ENCODE peak calls at places on chromosomes 5 and 9, in four cellular contexts. One of them, this sample, is unnamed.

GRCh38 chr5:111389390-111390082 is 122.8 kb downstream of the STARD4 start:
- DNase-seq in HepG2: no peak
- DNase-seq in K562: no peak
- DNase-seq in WTC11: no peak
- DNase-seq in this sample: no peak

GRCh38 chr5:150142800-150143724 is 12.6 kb downstream of the PDGFRB start:
- DNase-seq in K562: peak; percentile 59
- DNase-seq in WTC11: no peak
- DNase-seq in HepG2: peak; percentile 91
- DNase-seq in this sample: peak; percentile 85

GRCh38 chr5:110909950-110910349 is 161.6 kb upstream of the TSLP start:
- DNase-seq in K562: no peak
- DNase-seq in HepG2: no peak
- DNase-seq in WTC11: no peak
- DNase-seq in this sample: no peak

GRCh38 chr9:68782546-68782945 is 77.5 kb downstream of the PIP5K1B start:
- DNase-seq in WTC11: no peak
- DNase-seq in K562: no peak
- DNase-seq in HepG2: no peak
- DNase-seq in this sample: no peak

GRCh38 chr9:133956520-133957076 is 35.5 kb downstream of the VAV2 start:
- DNase-seq in WTC11: peak; percentile 36
- DNase-seq in HepG2: no peak
- DNase-seq in K562: no peak
- DNase-seq in this sample: no peak

GRCh38 chr9:90499741-90500140 is 142.9 kb downstream of the DIRAS2 start:
- DNase-seq in HepG2: no peak
- DNase-seq in WTC11: no peak
- DNase-seq in K562: no peak
- DNase-seq in this sample: no peak

GRCh38 chr9:105881654-105882349 is 187.5 kb downstream of the TMEM38B start:
- DNase-seq in HepG2: peak; percentile 65
- DNase-seq in WTC11: peak; percentile 86
- DNase-seq in K562: peak; percentile 58
- DNase-seq in this sample: peak; percentile 47

GRCh38 chr9:91360551-91361293 is 996 bp downstream of the AUH start:
- DNase-seq in WTC11: no peak
- DNase-seq in K562: no peak
- DNase-seq in HepG2: no peak
- DNase-seq in this sample: no peak

GRCh38 chr9:7042124-7042523 is 284.4 kb downstream of the KDM4C start:
- DNase-seq in HepG2: no peak
- DNase-seq in K562: no peak
- DNase-seq in WTC11: no peak
- DNase-seq in this sample: no peak

GRCh38 chr5:22319798-22320197 is 533.3 kb downstream of the CDH12 start:
- DNase-seq in HepG2: no peak
- DNase-seq in WTC11: no peak
- DNase-seq in K562: no peak
- DNase-seq in this sample: no peak

GRCh38 chr5:159905496-159905895 is 10.8 kb upstream of the ADRA1B start:
- DNase-seq in K562: no peak
- DNase-seq in HepG2: no peak
- DNase-seq in WTC11: no peak
- DNase-seq in this sample: peak; percentile 74

GRCh38 chr9:32644698-32645097 is 9.2 kb upstream of the TAF1L start:
- DNase-seq in K562: no peak
- DNase-seq in WTC11: no peak
- DNase-seq in HepG2: no peak
- DNase-seq in this sample: peak; percentile 65

GRCh38 chr5:35540002-35540401 is 77.7 kb upstream of the SPEF2 start:
- DNase-seq in HepG2: no peak
- DNase-seq in K562: no peak
- DNase-seq in WTC11: no peak
- DNase-seq in this sample: no peak

GRCh38 chr9:118563677-118564076 is 805.6 kb downstream of the BRINP1 start:
- DNase-seq in HepG2: no peak
- DNase-seq in WTC11: no peak
- DNase-seq in K562: no peak
- DNase-seq in this sample: no peak

GRCh38 chr5:3234566-3234965 is 361.1 kb upstream of the IRX1 start:
- DNase-seq in HepG2: no peak
- DNase-seq in WTC11: no peak
- DNase-seq in K562: no peak
- DNase-seq in this sample: no peak

GRCh38 chr5:141605523-141606277 is 13.1 kb downstream of the DIAPH1 start:
- DNase-seq in K562: no peak
- DNase-seq in HepG2: no peak
- DNase-seq in WTC11: no peak
- DNase-seq in this sample: no peak

GRCh38 chr9:6330958-6331634 is 2.9 kb downstream of the TPD52L3 start:
- DNase-seq in WTC11: no peak
- DNase-seq in K562: no peak
- DNase-seq in HepG2: no peak
- DNase-seq in this sample: no peak

GRCh38 chr9:127158995-127159801 is 36.8 kb upstream of the ANGPTL2 start:
- DNase-seq in WTC11: peak; percentile 63
- DNase-seq in K562: no peak
- DNase-seq in HepG2: peak; percentile 76
- DNase-seq in this sample: peak; percentile 19

GRCh38 chr5:149317281-149318048 is 27.8 kb upstream of the GRPEL2 start:
- DNase-seq in WTC11: no peak
- DNase-seq in K562: peak; percentile 67
- DNase-seq in HepG2: peak; percentile 52
- DNase-seq in this sample: peak; percentile 51

GRCh38 chr5:179343902-179344300 is 1.4 kb downstream of the ADAMTS2 start:
- DNase-seq in HepG2: no peak
- DNase-seq in K562: no peak
- DNase-seq in WTC11: peak; percentile 90
- DNase-seq in this sample: no peak
- TF ChIP-seq HMGXB4 in HepG2: no peak
- TF ChIP-seq HMGXB4 in K562: no peak
- TF ChIP-seq HMGXB4 in WTC11: no peak
- TF ChIP-seq HMGXB4 in this sample: no peak

GRCh38 chr5:135028791-135029467 is 5.1 kb downstream of the PITX1 start:
- DNase-seq in K562: peak; percentile 49
- DNase-seq in WTC11: peak; percentile 62
- DNase-seq in HepG2: no peak
- DNase-seq in this sample: no peak
- TF ChIP-seq HMGXB4 in K562: no peak
- TF ChIP-seq HMGXB4 in WTC11: no peak
- TF ChIP-seq HMGXB4 in HepG2: no peak
- TF ChIP-seq HMGXB4 in this sample: no peak

GRCh38 chr9:4740373-4740622 is 704 bp downstream of the AK3 start:
- DNase-seq in HepG2: no peak
- DNase-seq in K562: no peak
- DNase-seq in WTC11: no peak
- DNase-seq in this sample: no peak
- TF ChIP-seq HMGXB4 in HepG2: no peak
- TF ChIP-seq HMGXB4 in K562: no peak
- TF ChIP-seq HMGXB4 in WTC11: no peak
- TF ChIP-seq HMGXB4 in this sample: no peak

DNA sequence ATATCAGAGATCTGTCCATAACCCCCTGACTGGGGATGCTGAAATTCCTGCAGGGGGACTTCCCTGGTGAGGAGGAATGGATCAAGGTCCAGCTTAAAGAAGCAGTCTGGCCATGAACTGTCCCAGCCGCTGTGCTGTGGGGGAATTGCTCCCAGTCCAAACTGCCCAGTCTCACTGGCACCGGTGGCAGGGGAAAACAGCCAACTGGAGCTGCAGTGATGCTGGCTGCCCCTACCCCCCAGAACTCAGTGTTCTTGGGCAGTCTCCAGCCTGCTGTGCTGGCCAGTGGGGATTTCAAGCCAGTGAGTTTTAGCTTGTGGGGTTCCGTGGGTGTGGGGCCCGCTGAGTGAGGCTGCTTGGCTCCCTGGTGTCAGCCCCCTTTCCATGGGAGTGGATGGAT is 306.5 kb upstream of the RPS23 start:
- DNase-seq in K562: no peak
- DNase-seq in HepG2: peak; percentile 14
- DNase-seq in WTC11: no peak
- DNase-seq in this sample: no peak
- TF ChIP-seq HMGXB4 in K562: no peak
- TF ChIP-seq HMGXB4 in HepG2: no peak
- TF ChIP-seq HMGXB4 in WTC11: no peak
- TF ChIP-seq HMGXB4 in this sample: no peak

GRCh38 chr5:135318924-135319323 is 80.1 kb downstream of the MACROH2A1 start:
- DNase-seq in K562: no peak
- DNase-seq in WTC11: no peak
- DNase-seq in HepG2: no peak
- DNase-seq in this sample: no peak
- TF ChIP-seq HMGXB4 in K562: no peak
- TF ChIP-seq HMGXB4 in WTC11: no peak
- TF ChIP-seq HMGXB4 in HepG2: no peak
- TF ChIP-seq HMGXB4 in this sample: no peak

GRCh38 chr5:78964889-78965288 is 20.2 kb downstream of the ARSB start:
- DNase-seq in HepG2: peak; percentile 69
- DNase-seq in K562: no peak
- DNase-seq in WTC11: no peak
- DNase-seq in this sample: peak; percentile 38

GRCh38 chr5:78959767-78960166 is 25.3 kb downstream of the ARSB start:
- DNase-seq in HepG2: no peak
- DNase-seq in WTC11: no peak
- DNase-seq in K562: no peak
- DNase-seq in this sample: no peak

GRCh38 chr5:78958672-78959410 is 26.3 kb downstream of the ARSB start:
- DNase-seq in HepG2: peak; percentile 41
- DNase-seq in WTC11: no peak
- DNase-seq in K562: no peak
- DNase-seq in this sample: no peak

GRCh38 chr5:78956901-78957300 is 28.2 kb downstream of the ARSB start:
- DNase-seq in WTC11: no peak
- DNase-seq in HepG2: no peak
- DNase-seq in K562: no peak
- DNase-seq in this sample: no peak

GRCh38 chr5:78961743-78962142 is 23.4 kb downstream of the ARSB start:
- DNase-seq in K562: no peak
- DNase-seq in WTC11: no peak
- DNase-seq in HepG2: no peak
- DNase-seq in this sample: no peak
- TF ChIP-seq HMGXB4 in K562: no peak
- TF ChIP-seq HMGXB4 in WTC11: no peak
- TF ChIP-seq HMGXB4 in HepG2: no peak
- TF ChIP-seq HMGXB4 in this sample: no peak

GRCh38 chr5:72063219-72063819 is 44.0 kb upstream of the MAP1B start:
- DNase-seq in K562: peak; percentile 46
- DNase-seq in HepG2: peak; percentile 14
- DNase-seq in WTC11: peak; percentile 67
- DNase-seq in this sample: peak; percentile 23
- TF ChIP-seq HMGXB4 in K562: no peak
- TF ChIP-seq HMGXB4 in HepG2: no peak
- TF ChIP-seq HMGXB4 in WTC11: no peak
- TF ChIP-seq HMGXB4 in this sample: no peak

DNA sequence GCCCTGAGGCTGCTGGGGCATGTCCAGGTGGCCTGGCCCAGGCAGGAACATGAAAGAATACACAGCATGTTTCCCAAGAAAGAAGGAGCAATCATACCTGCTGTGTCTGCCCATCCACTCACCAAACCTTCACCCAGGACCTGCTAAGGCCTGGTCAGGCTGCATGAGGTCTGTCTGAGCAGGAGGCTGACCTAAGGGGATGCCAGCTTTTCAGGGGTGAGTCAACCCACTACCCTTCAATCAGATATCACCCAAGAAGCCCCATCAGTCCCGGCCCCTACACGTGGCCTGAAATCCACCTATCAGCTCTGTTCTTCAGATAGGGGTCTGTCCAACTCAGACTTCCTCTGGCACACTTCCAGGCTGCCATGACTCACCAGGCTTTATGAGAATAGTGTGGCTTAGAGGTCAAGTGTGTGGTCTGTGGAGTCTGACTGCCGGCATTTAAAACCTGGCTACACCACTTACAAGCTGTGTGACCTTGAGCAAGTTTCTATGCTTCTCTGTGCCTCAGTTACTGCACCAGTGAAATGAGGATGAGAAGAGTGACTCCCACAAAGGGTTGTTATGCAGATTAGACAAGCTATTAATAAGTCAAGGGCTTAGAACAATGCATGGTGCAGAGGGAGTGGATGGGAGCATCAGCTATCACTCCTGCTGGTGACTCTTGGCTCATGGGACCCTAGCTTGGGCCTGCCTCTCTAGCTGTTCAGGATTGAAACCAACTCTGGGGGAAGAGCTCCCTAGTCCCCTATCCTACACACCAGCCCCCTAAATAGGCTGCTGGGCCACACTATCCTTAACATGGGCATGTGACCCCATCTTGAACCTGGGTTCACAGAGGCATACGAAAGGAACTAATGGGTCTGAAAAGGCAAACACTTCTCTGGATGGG is 130.3 kb downstream of the PAX5 start:
- DNase-seq in WTC11: no peak
- DNase-seq in K562: peak; percentile 51
- DNase-seq in HepG2: peak; percentile 12
- DNase-seq in this sample: peak; percentile 66
- TF ChIP-seq HMGXB4 in WTC11: no peak
- TF ChIP-seq HMGXB4 in K562: no peak
- TF ChIP-seq HMGXB4 in HepG2: no peak
- TF ChIP-seq HMGXB4 in this sample: no peak

GRCh38 chr9:81477669-81478068 is 211.7 kb downstream of the TLE1 start:
- DNase-seq in WTC11: no peak
- DNase-seq in HepG2: no peak
- DNase-seq in K562: no peak
- DNase-seq in this sample: no peak
- TF ChIP-seq HMGXB4 in WTC11: no peak
- TF ChIP-seq HMGXB4 in HepG2: no peak
- TF ChIP-seq HMGXB4 in K562: no peak
- TF ChIP-seq HMGXB4 in this sample: no peak

This sample was measured in A549.